ENCODE peak calls at places on chromosomes 4 and X, in five cellular contexts. I is colonic mucosa, K is AG10803, F is fibroblast of mammary gland, R is esophagus squamous epithelium. W is an unnamed sample.

GRCh38 chr4:55386073-55386472 is 9.7 kb upstream of the TMEM165 start:
- DNase-seq in I (no peak), K (peak), F (peak), R (no peak), W (peak)

GRCh38 chr4:139311909-139312308 is 9.6 kb upstream of the NDUFC1 start:
- DNase-seq in I (no peak), K (no peak), F (no peak), R (no peak), W (no peak)

GRCh38 chr4:185379326-185380295 is 16.1 kb downstream of the LRP2BP start:
- DNase-seq in I (no peak), K (no peak), F (no peak), R (no peak), W (no peak)

GRCh38 chrX:130347336-130347735 is 7.6 kb downstream of the SLC25A14 start:
- DNase-seq in I (no peak), K (peak), F (no peak), R (no peak), W (no peak)

GRCh38 chr4:158796370-158797140 is 27.7 kb downstream of the FNIP2 start:
- DNase-seq in I (no peak), K (peak), F (peak), R (no peak), W (no peak)

GRCh38 chrX:120250522-120251271 is at the start of gene ZBTB33:
- DNase-seq in I (peak), K (peak), F (peak), R (peak), W (peak)

GRCh38 chr4:95693594-95693993 is 144.8 kb upstream of the UNC5C start:
- DNase-seq in I (no peak), K (no peak), F (peak), R (no peak), W (peak)

GRCh38 chr4:80197601-80198444 is 520 bp downstream of the PRDM8 start:
- DNase-seq in I (no peak), K (no peak), F (no peak), R (no peak), W (no peak)

GRCh38 chrX:13285229-13285628 is 34.6 kb downstream of the ATXN3L start:
- DNase-seq in I (no peak), K (no peak), F (peak), R (no peak), W (no peak)

GRCh38 chr4:140635606-140636005 is 66.8 kb upstream of the UCP1 start:
- DNase-seq in I (peak), K (peak), F (no peak), R (no peak), W (peak)

GRCh38 chr4:34182346-34182745 is 2062.0 kb downstream of the ARAP2 start:
- DNase-seq in I (no peak), K (peak), F (peak), R (no peak), W (peak)

GRCh38 chrX:134529481-134529880 is 69.5 kb downstream of the HPRT1 start:
- DNase-seq in I (no peak), K (no peak), F (no peak), R (no peak), W (no peak)

GRCh38 chr4:71222661-71223060 is 116.2 kb upstream of the SLC4A4 start:
- DNase-seq in I (no peak), K (peak), F (no peak), R (no peak), W (no peak)

GRCh38 chr4:150302553-150302952 is 224.3 kb downstream of the DCLK2 start:
- DNase-seq in I (no peak), K (peak), F (peak), R (no peak), W (peak)

GRCh38 chr4:187618701-187619278 is 376.8 kb upstream of the ZFP42 start:
- DNase-seq in I (no peak), K (peak), F (peak), R (no peak), W (peak)

GRCh38 chr4:73281982-73282381 is 23.4 kb upstream of the ANKRD17 start:
- DNase-seq in I (no peak), K (no peak), F (no peak), R (no peak), W (no peak)

GRCh38 chr4:3442959-3443749 is 1.4 kb downstream of the HGFAC start:
- DNase-seq in I (peak), K (peak), F (peak), R (no peak), W (peak)

GRCh38 chrX:143058096-143058495 is 32.4 kb downstream of the SPANXN4 start:
- DNase-seq in I (no peak), K (no peak), F (no peak), R (no peak), W (no peak)

GRCh38 chr4:42610941-42611340 is 46.0 kb downstream of the ATP8A1 start:
- DNase-seq in I (no peak), K (no peak), F (no peak), R (no peak), W (no peak)

GRCh38 chr4:125750399-125750798 is 435.6 kb downstream of the FAT4 start:
- DNase-seq in I (no peak), K (peak), F (peak), R (no peak), W (no peak)

GRCh38 chrX:149950681-149951080 is 12.4 kb upstream of the EOLA2 start:
- DNase-seq in I (peak), K (peak), F (peak), R (no peak), W (peak)

GRCh38 chr4:153159728-153160221 is 44.5 kb upstream of the TRIM2 start:
- DNase-seq in I (no peak), K (peak), F (peak), R (no peak), W (peak)

GRCh38 chr4:43471950-43472349 is 579.4 kb downstream of the GRXCR1 start:
- DNase-seq in I (no peak), K (no peak), F (peak), R (no peak), W (peak)

GRCh38 chr4:149371021-149371420 is 444.6 kb downstream of the IQCM start:
- DNase-seq in I (peak), K (peak), F (peak), R (no peak), W (peak)

GRCh38 chr4:112170451-112170993 is 25.3 kb downstream of the FAM241A start:
- DNase-seq in I (no peak), K (peak), F (peak), R (no peak), W (peak)

GRCh38 chr4:142473218-142473959 is 372.7 kb downstream of the INPP4B start:
- DNase-seq in I (no peak), K (no peak), F (peak), R (no peak), W (no peak)

GRCh38 chr4:37976991-37977470 is 16.8 kb downstream of the PTTG2 start:
- DNase-seq in I (peak), K (peak), F (peak), R (peak), W (peak)

GRCh38 chrX:40010550-40011364 is 87.0 kb downstream of the BCOR start:
- DNase-seq in I (no peak), K (no peak), F (no peak), R (no peak), W (no peak)

GRCh38 chr4:60683953-60684352 is 516.2 kb upstream of the ADGRL3 start:
- DNase-seq in I (no peak), K (peak), F (peak), R (no peak), W (peak)
- H3K4me3 ChIP-seq in I (no peak), K (no peak), F (no peak), R (no peak), W (no peak)

GRCh38 chrX:153739754-153740486 is 15.3 kb downstream of the ABCD1 start:
- DNase-seq in I (no peak), K (no peak), F (no peak), R (no peak), W (no peak)

GRCh38 chrX:153741446-153741845 is 16.8 kb downstream of the ABCD1 start:
- DNase-seq in I (no peak), K (no peak), F (no peak), R (no peak), W (no peak)

GRCh38 chrX:153746359-153746758 is 17.7 kb upstream of the PLXNB3 start:
- DNase-seq in I (no peak), K (no peak), F (no peak), R (no peak), W (no peak)

GRCh38 chrX:153740631-153741222 is 16.1 kb downstream of the ABCD1 start:
- DNase-seq in I (no peak), K (no peak), F (no peak), R (no peak), W (no peak)

DNA sequence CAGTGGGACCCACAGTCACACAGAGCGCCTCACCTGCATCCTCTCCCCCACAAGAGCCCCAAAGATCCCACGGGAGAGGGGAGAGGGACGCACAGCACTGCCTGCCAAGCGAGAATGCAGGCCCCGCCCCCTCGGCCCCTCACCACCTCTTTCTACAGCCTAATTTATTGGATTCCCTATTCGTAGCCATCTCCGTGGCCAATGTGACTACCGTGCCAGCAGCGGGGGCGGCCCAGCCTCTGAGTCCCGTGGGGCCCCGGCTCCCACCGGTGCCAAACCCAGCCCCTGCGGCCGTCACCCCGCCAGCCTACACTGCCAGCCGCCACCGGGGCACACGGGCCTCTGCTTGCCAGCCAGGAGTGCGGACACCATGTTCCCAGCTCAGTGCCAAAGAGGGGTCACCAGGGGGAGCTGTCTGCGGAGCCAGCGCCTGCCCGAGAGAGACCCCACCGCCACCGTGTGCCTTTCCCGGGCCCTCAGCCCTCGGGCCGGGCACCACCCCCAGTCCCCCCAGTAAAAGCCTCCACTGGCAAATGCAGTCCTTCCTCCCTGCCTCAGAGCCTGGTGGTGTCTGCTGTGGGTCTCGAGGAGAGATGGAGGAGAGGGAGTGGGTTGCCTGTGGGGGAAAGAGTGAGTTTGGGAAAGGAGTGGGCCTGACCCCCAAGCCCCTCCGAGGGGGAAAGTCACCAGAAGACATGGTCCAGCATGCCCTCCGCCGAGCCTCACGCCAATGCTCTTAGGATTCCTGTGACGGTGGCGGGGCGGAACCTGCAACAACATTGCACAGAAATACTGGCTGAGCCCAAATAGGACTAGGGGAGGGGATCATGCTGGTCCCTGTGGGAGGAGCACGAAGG is 19.6 kb upstream of the PLXNB3 start:
- DNase-seq in I (peak), K (no peak), F (no peak), R (no peak), W (no peak)
- TF ChIP-seq CTCF in I (no peak), K (no peak), F (no peak), R (no peak), W (peak)

DNA sequence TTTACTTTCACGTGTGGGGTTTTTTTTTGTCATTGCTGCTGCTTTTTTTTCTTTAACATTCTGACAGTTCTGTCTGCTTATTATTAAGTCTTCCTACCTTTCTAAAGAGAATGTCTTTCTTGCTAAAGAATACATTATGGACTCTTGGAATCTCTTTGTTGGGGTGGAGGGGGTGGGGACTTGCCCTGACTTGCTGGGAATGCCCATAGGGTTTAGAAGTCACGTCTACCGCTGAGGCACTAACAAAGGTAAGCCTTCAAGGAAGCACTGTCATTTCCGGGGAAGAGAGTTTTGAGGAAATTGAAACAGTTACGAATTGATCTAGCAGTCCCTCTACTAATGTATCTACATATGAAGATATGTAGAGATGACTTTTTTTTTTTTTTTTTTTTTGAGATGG is 19.4 kb downstream of the CD99 start:
- DNase-seq in I (no peak), K (no peak), F (no peak), R (no peak), W (no peak)
- H3K4me3 ChIP-seq in I (no peak), K (peak), F (no peak), R (peak), W (peak)

GRCh38 chr4:137370699-137371098 is 161.6 kb downstream of the PCDH18 start:
- DNase-seq in I (no peak), K (no peak), F (no peak), R (no peak), W (no peak)
- TF ChIP-seq CTCF in I (no peak), K (no peak), F (no peak), R (no peak), W (no peak)

GRCh38 chr4:147723316-147723715 is 8.6 kb upstream of the ARHGAP10 start:
- DNase-seq in I (peak), K (peak), F (peak), R (no peak), W (peak)

GRCh38 chr4:147714575-147715401 is 17.1 kb upstream of the ARHGAP10 start:
- DNase-seq in I (no peak), K (peak), F (peak), R (no peak), W (peak)

GRCh38 chr4:147717878-147718277 is 14.0 kb upstream of the ARHGAP10 start:
- DNase-seq in I (no peak), K (no peak), F (no peak), R (no peak), W (no peak)
- H3K4me3 ChIP-seq in I (no peak), K (no peak), F (no peak), R (no peak), W (no peak)

GRCh38 chr4:113960684-113961321 is 18.6 kb downstream of the ARSJ start:
- DNase-seq in I (no peak), K (no peak), F (no peak), R (no peak), W (no peak)

GRCh38 chr4:113961322-113961698 is 18.1 kb downstream of the ARSJ start:
- DNase-seq in I (no peak), K (peak), F (peak), R (no peak), W (peak)

GRCh38 chr4:113958766-113959540 is 20.5 kb downstream of the ARSJ start:
- DNase-seq in I (no peak), K (peak), F (peak), R (no peak), W (peak)

GRCh38 chr4:113957961-113958360 is 21.5 kb downstream of the ARSJ start:
- DNase-seq in I (no peak), K (peak), F (no peak), R (no peak), W (peak)

DNA sequence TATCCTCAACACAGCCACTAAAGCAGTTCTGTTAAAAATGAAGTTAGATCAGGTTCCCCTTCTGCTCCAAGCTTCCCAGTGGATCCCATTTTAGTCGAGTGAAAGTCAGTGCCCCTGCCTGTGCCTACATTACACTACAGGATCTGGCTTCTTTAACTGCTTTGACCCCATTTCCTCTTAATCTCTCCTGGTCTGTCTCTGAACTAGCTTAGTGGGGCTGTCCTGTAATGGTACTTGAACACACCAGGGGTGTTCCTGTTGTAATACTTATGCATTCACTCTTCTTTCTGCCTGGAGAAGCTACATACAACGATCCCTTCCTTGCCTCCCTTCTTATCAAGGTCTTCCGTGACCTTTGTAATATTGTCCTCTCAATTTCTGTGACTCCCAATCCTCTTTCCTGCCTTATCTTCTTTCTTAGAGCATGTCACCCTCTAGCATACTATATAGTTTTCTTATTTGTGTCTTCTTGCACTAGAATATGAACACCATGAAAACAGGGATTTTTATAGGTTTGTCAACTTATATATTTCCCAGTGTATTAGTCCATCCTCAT is 16.6 kb downstream of the ARSJ start:
- DNase-seq in I (no peak), K (no peak), F (no peak), R (no peak), W (no peak)
- TF ChIP-seq CTCF in I (no peak), K (no peak), F (no peak), R (no peak), W (no peak)

GRCh38 chrX:44954562-44954961 is 81.6 kb downstream of the KDM6A start:
- DNase-seq in I (no peak), K (no peak), F (no peak), R (no peak), W (no peak)
- H3K4me3 ChIP-seq in I (no peak), K (no peak), F (no peak), R (no peak), W (no peak)